ENCODE peak calls at places on chromosomes 13 and 19, in ten cellular contexts. O, F, W, G, B, E, P, S, K and Z are unnamed samples. For H3K4me1, the result is how much of the 10 kb centered on the place peaks cover.

GRCh38 chr13:84296386-84296785 is 414.1 kb upstream of the SLITRK1 start:
- DNase-seq in O (no peak), F (no peak), W (no peak), G (no peak), B (no peak), E (no peak), P (no peak), S (no peak), K (no peak), Z (no peak)

GRCh38 chr13:111122056-111122455 is 6.9 kb downstream of the ARHGEF7 start:
- DNase-seq in O (no peak), F (peak), W (no peak), G (no peak), B (no peak), E (no peak), P (no peak), S (no peak), K (no peak), Z (no peak)

GRCh38 chr13:43293008-43293407 is 269.6 kb downstream of the DNAJC15 start:
- DNase-seq in O (no peak), F (no peak), W (no peak), G (no peak), B (no peak), E (no peak), P (no peak), S (no peak), K (no peak), Z (no peak)

GRCh38 chr13:101649490-101650126 is 197.1 kb downstream of the ITGBL1 start:
- DNase-seq in O (no peak), F (peak), W (no peak), G (no peak), B (no peak), E (no peak), P (no peak), S (no peak), K (no peak), Z (no peak)

GRCh38 chr13:49554387-49554786 is 31.0 kb downstream of the RCBTB1 start:
- DNase-seq in O (no peak), F (no peak), W (no peak), G (no peak), B (no peak), E (no peak), P (no peak), S (no peak), K (no peak), Z (no peak)

GRCh38 chr13:98144501-98145350 is 1.8 kb downstream of the FARP1 start:
- DNase-seq in O (no peak), F (peak), W (no peak), G (no peak), B (peak), E (no peak), P (no peak), S (no peak), K (no peak), Z (peak)

GRCh38 chr13:50365683-50366391 is 350.6 kb downstream of the KCNRG start:
- DNase-seq in O (no peak), F (no peak), W (no peak), G (no peak), B (peak), E (no peak), P (peak), S (no peak), K (no peak), Z (no peak)

GRCh38 chr13:99969368-99969933 is 2.1 kb downstream of the ZIC5 start:
- DNase-seq in O (no peak), F (no peak), W (no peak), G (no peak), B (no peak), E (no peak), P (no peak), S (no peak), K (no peak), Z (peak)

GRCh38 chr13:42170029-42170428 is 101.9 kb upstream of the AKAP11 start:
- DNase-seq in O (no peak), F (no peak), W (no peak), G (no peak), B (no peak), E (no peak), P (no peak), S (no peak), K (no peak), Z (no peak)

GRCh38 chr19:2051771-2052704 is 994 bp upstream of the MKNK2 start:
- DNase-seq in O (peak), F (no peak), W (peak), G (peak), B (no peak), E (peak), P (peak), S (no peak), K (no peak), Z (peak)

GRCh38 chr19:39498262-39499081 is at the start of gene DLL3:
- DNase-seq in O (no peak), F (peak), W (no peak), G (no peak), B (peak), E (no peak), P (no peak), S (no peak), K (no peak), Z (no peak)

GRCh38 chr19:45075215-45076028 is 856 bp downstream of the ZNF296 start:
- DNase-seq in O (peak), F (no peak), W (no peak), G (no peak), B (peak), E (peak), P (peak), S (peak), K (peak), Z (peak)

GRCh38 chr13:102405499-102406079 is 3.7 kb upstream of the FGF14 start:
- DNase-seq in O (no peak), F (peak), W (no peak), G (no peak), B (no peak), E (no peak), P (no peak), S (no peak), K (no peak), Z (no peak)

GRCh38 chr19:2327773-2328400 is 499 bp downstream of the LSM7 start:
- DNase-seq in O (no peak), F (peak), W (no peak), G (no peak), B (peak), E (no peak), P (peak), S (peak), K (no peak), Z (no peak)

GRCh38 chr19:46728208-46728607 is 11.3 kb upstream of the PRKD2 start:
- DNase-seq in O (peak), F (no peak), W (peak), G (peak), B (peak), E (no peak), P (no peak), S (no peak), K (no peak), Z (peak)
- H3K4me1 ChIP-seq in O (under half), F (under half), W (under half), G (under half), B (half or more), E (under half), P (under half), S (under half), K (under half), Z (under half)

GRCh38 chr13:112729408-112729807 is 39.6 kb downstream of the ATP11A start:
- DNase-seq in O (peak), F (no peak), W (no peak), G (peak), B (no peak), E (peak), P (no peak), S (peak), K (no peak), Z (no peak)
- H3K27ac ChIP-seq in O (no peak), F (no peak), W (no peak), G (no peak), B (no peak), E (peak), P (no peak), S (peak), K (no peak), Z (no peak)

GRCh38 chr19:31664997-31665396 is 315.8 kb upstream of the TSHZ3 start:
- DNase-seq in O (no peak), F (no peak), W (no peak), G (no peak), B (no peak), E (no peak), P (no peak), S (no peak), K (no peak), Z (no peak)

GRCh38 chr19:31668916-31669315 is 319.7 kb upstream of the TSHZ3 start:
- DNase-seq in O (no peak), F (peak), W (no peak), G (no peak), B (no peak), E (no peak), P (no peak), S (no peak), K (no peak), Z (no peak)

GRCh38 chr19:31664096-31664495 is 314.9 kb upstream of the TSHZ3 start:
- DNase-seq in O (no peak), F (no peak), W (no peak), G (no peak), B (no peak), E (no peak), P (no peak), S (no peak), K (no peak), Z (no peak)

GRCh38 chr19:31666126-31666525 is 316.9 kb upstream of the TSHZ3 start:
- DNase-seq in O (no peak), F (no peak), W (no peak), G (no peak), B (peak), E (no peak), P (no peak), S (no peak), K (no peak), Z (no peak)

DNA sequence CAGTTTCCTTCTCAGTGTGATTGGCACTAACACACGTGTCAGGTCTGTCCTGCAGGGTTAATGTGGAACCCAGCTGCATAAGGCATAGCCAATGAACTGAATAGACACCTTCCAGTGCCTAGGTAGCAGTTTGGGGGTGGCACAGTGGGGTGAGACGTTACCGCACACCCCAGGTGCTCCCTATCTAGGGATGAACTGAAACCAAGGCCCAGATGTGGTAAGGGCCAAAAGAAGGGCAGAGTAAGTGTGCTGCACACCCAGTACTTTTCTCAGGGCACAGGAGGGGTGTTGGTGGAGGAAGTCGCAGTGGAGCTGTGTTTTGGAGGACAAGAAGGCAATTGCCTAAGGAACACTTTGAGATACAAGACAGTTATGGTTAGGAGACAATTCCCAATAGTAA is 317.9 kb upstream of the TSHZ3 start:
- DNase-seq in O (no peak), F (no peak), W (no peak), G (no peak), B (no peak), E (no peak), P (no peak), S (no peak), K (no peak), Z (no peak)
- TF ChIP-seq POLR2A in O (no peak), F (no peak), W (no peak), G (no peak), B (no peak), E (no peak), P (no peak), S (no peak), K (no peak), Z (no peak)

DNA sequence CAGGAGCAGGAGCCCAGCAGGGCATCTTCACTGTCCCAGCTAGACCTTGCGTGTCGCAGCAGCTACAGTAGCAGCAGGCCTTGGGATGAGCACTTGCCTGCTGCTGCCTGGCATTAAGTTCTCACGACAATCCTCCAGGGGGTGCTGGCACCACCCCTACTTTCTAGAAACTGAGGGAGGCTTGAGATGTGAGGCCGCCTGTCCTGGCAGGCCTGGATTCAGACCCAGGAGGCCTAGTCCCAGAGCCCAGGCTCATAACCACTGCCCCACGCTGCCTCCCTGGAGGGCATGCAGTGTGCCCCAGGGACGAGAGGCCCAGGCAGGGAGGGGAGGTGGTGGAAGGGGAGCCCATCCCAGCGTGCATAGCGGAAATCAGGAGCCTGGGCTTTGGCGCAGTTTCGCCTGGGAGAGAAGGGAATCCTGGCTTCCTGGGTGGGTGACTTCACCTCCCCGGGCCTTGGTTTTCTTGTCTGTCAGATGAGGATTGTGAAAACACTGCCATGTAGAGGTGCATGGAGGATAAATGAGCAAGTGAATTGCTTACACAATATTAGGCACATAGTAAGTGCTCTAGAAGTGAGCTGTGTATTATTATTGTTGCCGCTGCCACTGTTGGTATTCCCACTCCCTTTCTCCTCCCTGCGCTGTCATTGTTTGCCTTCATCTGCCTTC is 26.1 kb downstream of the PPP5C start:
- DNase-seq in O (peak), F (no peak), W (no peak), G (peak), B (peak), E (no peak), P (no peak), S (no peak), K (no peak), Z (no peak)
- H3K4me1 ChIP-seq in O (under half), F (under half), W (under half), G (under half), B (under half), E (under half), P (under half), S (under half), K (under half), Z (under half)

GRCh38 chr19:10802479-10802878 is 33.5 kb downstream of the TMED1 start:
- DNase-seq in O (no peak), F (no peak), W (no peak), G (no peak), B (no peak), E (no peak), P (no peak), S (no peak), K (no peak), Z (no peak)

GRCh38 chr19:10796653-10797052 is 39.4 kb downstream of the TMED1 start:
- DNase-seq in O (no peak), F (no peak), W (no peak), G (no peak), B (no peak), E (no peak), P (no peak), S (no peak), K (no peak), Z (no peak)

GRCh38 chr19:10800488-10800887 is 35.5 kb downstream of the TMED1 start:
- DNase-seq in O (no peak), F (peak), W (no peak), G (peak), B (peak), E (peak), P (no peak), S (peak), K (no peak), Z (peak)

GRCh38 chr19:10797078-10797477 is 38.9 kb downstream of the TMED1 start:
- DNase-seq in O (no peak), F (no peak), W (no peak), G (no peak), B (no peak), E (no peak), P (no peak), S (no peak), K (no peak), Z (no peak)

GRCh38 chr19:10797541-10798256 is 38.3 kb downstream of the TMED1 start:
- DNase-seq in O (no peak), F (no peak), W (no peak), G (no peak), B (peak), E (no peak), P (no peak), S (no peak), K (no peak), Z (no peak)
- H3K27ac ChIP-seq in O (no peak), F (no peak), W (no peak), G (no peak), B (no peak), E (no peak), P (no peak), S (no peak), K (no peak), Z (no peak)

GRCh38 chr19:13841339-13842293 is 35.3 kb upstream of the NANOS3 start:
- DNase-seq in O (peak), F (no peak), W (peak), G (no peak), B (no peak), E (peak), P (peak), S (no peak), K (peak), Z (peak)
- TF ChIP-seq POLR2A in O (no peak), F (peak), W (no peak), G (peak), B (peak), E (no peak), P (peak), S (no peak), K (peak), Z (no peak)

GRCh38 chr19:5134683-5135082 is 165.8 kb downstream of the KDM4B start:
- DNase-seq in O (no peak), F (no peak), W (no peak), G (no peak), B (no peak), E (no peak), P (no peak), S (no peak), K (no peak), Z (no peak)
- H3K4me1 ChIP-seq in O (under half), F (under half), W (under half), G (under half), B (under half), E (under half), P (under half), S (under half), K (under half), Z (under half)

GRCh38 chr13:24184265-24184841 is 23.8 kb downstream of the SPATA13 start:
- DNase-seq in O (peak), F (no peak), W (no peak), G (no peak), B (no peak), E (no peak), P (no peak), S (no peak), K (no peak), Z (no peak)

GRCh38 chr13:24183741-24184182 is 23.2 kb downstream of the SPATA13 start:
- DNase-seq in O (peak), F (no peak), W (no peak), G (peak), B (no peak), E (no peak), P (peak), S (peak), K (no peak), Z (peak)

GRCh38 chr13:24181991-24182702 is 21.6 kb downstream of the SPATA13 start:
- DNase-seq in O (peak), F (no peak), W (no peak), G (no peak), B (no peak), E (no peak), P (no peak), S (no peak), K (no peak), Z (no peak)

GRCh38 chr13:24180743-24181384 is 20.3 kb downstream of the SPATA13 start:
- DNase-seq in O (no peak), F (peak), W (no peak), G (no peak), B (no peak), E (no peak), P (no peak), S (no peak), K (no peak), Z (no peak)

GRCh38 chr13:24182703-24183081 is 22.2 kb downstream of the SPATA13 start:
- DNase-seq in O (peak), F (no peak), W (no peak), G (no peak), B (no peak), E (no peak), P (no peak), S (no peak), K (no peak), Z (no peak)
- H3K27ac ChIP-seq in O (peak), F (no peak), W (no peak), G (no peak), B (no peak), E (no peak), P (peak), S (no peak), K (peak), Z (no peak)

DNA sequence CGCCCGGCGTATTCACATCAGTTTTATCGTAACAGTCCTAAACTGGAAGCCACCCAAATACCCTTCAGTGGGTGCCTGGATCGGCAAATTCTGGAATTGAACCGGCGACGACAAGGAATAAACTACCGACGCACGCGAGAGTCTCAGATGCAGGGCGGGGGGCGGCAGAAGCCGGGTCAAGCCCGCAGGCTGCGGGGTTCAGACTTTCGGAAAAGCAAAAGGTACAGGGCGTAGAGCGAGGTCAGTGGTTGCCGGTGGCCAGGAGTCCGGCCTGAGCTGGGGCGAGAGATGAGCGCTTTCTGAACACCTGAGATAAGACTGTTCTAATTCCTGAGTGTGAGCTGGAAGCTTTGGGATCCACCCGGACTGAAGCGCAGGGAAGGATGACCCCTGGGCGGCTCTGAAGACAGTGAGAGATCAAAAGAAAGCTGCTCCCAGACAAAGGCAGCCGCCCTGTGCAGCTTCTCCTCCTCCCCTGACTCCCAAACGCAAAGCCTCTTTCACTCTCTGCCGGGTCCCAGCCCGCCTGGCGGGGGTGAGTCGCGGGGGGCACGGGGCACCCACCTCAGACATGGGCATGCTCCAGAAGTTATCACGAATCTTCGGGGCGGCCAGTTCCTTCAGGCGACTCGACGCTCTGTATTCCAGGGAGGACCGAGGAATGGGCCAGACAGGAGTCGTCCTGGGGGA is 26.2 kb upstream of the MIER2 start:
- DNase-seq in O (no peak), F (no peak), W (no peak), G (peak), B (no peak), E (no peak), P (no peak), S (no peak), K (no peak), Z (no peak)
- TF ChIP-seq POLR2A in O (no peak), F (no peak), W (no peak), G (no peak), B (no peak), E (no peak), P (no peak), S (no peak), K (no peak), Z (no peak)